ENCODE peak calls at places on chromosomes 11 and 22, in seven cellular contexts. L is head of caudate nucleus; C is mucosa of descending colon; D is BJ; Z is activated CD8-positive, alpha-beta memory T cell treated with anti-CD3 and anti-CD28 coated beads, Interleukin-2, amount 50 U/mL, for 4 hours; O is amniotic stem cell; T is stimulated activated CD4-positive, alpha-beta T cell treated with anti-CD3 and anti-CD28 coated beads, Interleukin-2, amount 100 ng/mL, for 48 hours. Y is an unnamed sample.

GRCh38 chr11:2378527-2379210 is 1.6 kb downstream of the CD81 start:
- DNase-seq in C (peak; percentile 62), O (no peak), T (no peak), D (no peak), L (no peak), Z (no peak), Y (no peak)

GRCh38 chr11:122882189-122882808 is at the start of gene JHY:
- DNase-seq in Z (no peak), T (no peak), D (no peak), C (no peak), L (no peak), O (no peak), Y (no peak)

GRCh38 chr22:37560682-37561208 is 465 bp downstream of the CDC42EP1 start:
- DNase-seq in D (no peak), Z (no peak), L (no peak), C (no peak), O (no peak), T (no peak), Y (no peak)

GRCh38 chr11:12897867-12898266 is 111.2 kb upstream of the RASSF10 start:
- DNase-seq in O (no peak), T (no peak), C (no peak), Z (no peak), D (no peak), L (no peak), Y (no peak)

GRCh38 chr22:24994070-24994763 is 41.7 kb downstream of the KIAA1671 start:
- DNase-seq in D (no peak), Z (no peak), C (peak; percentile 89), T (peak; percentile 30), O (no peak), L (no peak), Y (no peak)

GRCh38 chr11:134837166-134837886 is 425.3 kb upstream of the B3GAT1 start:
- DNase-seq in O (no peak), L (no peak), C (no peak), T (no peak), D (no peak), Z (no peak), Y (no peak)

GRCh38 chr11:60625262-60625661 is 74.2 kb upstream of the MS4A8 start:
- DNase-seq in T (no peak), L (no peak), C (no peak), Z (no peak), O (peak; percentile 5), D (peak; percentile 9), Y (peak; percentile 4)

GRCh38 chr11:86132667-86133310 is 63.9 kb upstream of the PICALM start:
- DNase-seq in Z (no peak), O (no peak), L (no peak), D (no peak), C (no peak), T (no peak), Y (no peak)

GRCh38 chr22:37994049-37994448 is 9.7 kb upstream of the SOX10 start:
- DNase-seq in D (no peak), C (no peak), T (no peak), L (no peak), Z (no peak), O (no peak), Y (no peak)

GRCh38 chr11:2265396-2265795 is 5.0 kb downstream of the ASCL2 start:
- DNase-seq in D (no peak), L (no peak), C (peak; percentile 58), Z (no peak), T (no peak), O (no peak), Y (no peak)

GRCh38 chr22:24200616-24201212 is 19.4 kb downstream of the SUSD2 start:
- DNase-seq in D (no peak), L (no peak), T (no peak), C (no peak), Z (no peak), O (no peak), Y (peak; percentile 17)

GRCh38 chr11:131754671-131755070 is 384.3 kb downstream of the NTM start:
- DNase-seq in D (no peak), C (no peak), T (no peak), L (no peak), O (no peak), Z (no peak), Y (no peak)

GRCh38 chr11:70078796-70079616 is 889 bp downstream of the ANO1 start:
- DNase-seq in L (no peak), C (no peak), D (no peak), O (no peak), T (no peak), Z (no peak), Y (no peak)

GRCh38 chr11:62921573-62922188 is 518 bp upstream of the CHRM1 start:
- DNase-seq in Z (no peak), D (no peak), C (no peak), O (no peak), L (peak; percentile 62), T (no peak), Y (no peak)

GRCh38 chr11:34300571-34301295 is 57.1 kb downstream of the ABTB2 start:
- DNase-seq in C (no peak), Z (no peak), T (no peak), L (no peak), D (no peak), O (no peak), Y (no peak)

GRCh38 chr11:103528046-103528445 is 418.8 kb downstream of the DYNC2H1 start:
- DNase-seq in C (no peak), L (no peak), D (no peak), Z (no peak), T (no peak), O (no peak), Y (no peak)

GRCh38 chr11:107792049-107792443 is 66.5 kb downstream of the SLC35F2 start:
- DNase-seq in L (no peak), Z (no peak), D (no peak), O (no peak), C (no peak), T (no peak), Y (no peak)

GRCh38 chr22:39932918-39933649 is 27.1 kb upstream of the TMA7B start:
- DNase-seq in O (no peak), L (no peak), D (no peak), T (peak; percentile 54), Z (peak; percentile 53), C (no peak), Y (no peak)

GRCh38 chr11:69965821-69966582 is 112.1 kb upstream of the ANO1 start:
- DNase-seq in L (no peak), T (no peak), O (no peak), Z (no peak), C (no peak), D (no peak), Y (no peak)

GRCh38 chr11:72721689-72722049 is 30.5 kb downstream of the ARAP1 start:
- DNase-seq in D (no peak), O (no peak), Z (peak; percentile 44), T (no peak), C (peak; percentile 71), L (no peak), Y (no peak)

GRCh38 chr11:73154178-73154577 is 12.1 kb upstream of the FCHSD2 start:
- DNase-seq in C (no peak), Z (no peak), O (no peak), D (no peak), T (no peak), L (peak; percentile 28), Y (no peak)

GRCh38 chr11:2586793-2587131 is 113.0 kb downstream of the KCNQ1OT1 start:
- DNase-seq in D (no peak), L (no peak), C (no peak), T (no peak), Z (no peak), O (no peak), Y (no peak)

GRCh38 chr22:45402466-45402865 is 10.9 kb downstream of the SMC1B start:
- DNase-seq in L (no peak), Z (no peak), C (no peak), O (no peak), T (no peak), D (no peak), Y (no peak)

GRCh38 chr11:47185305-47186075 is 744 bp downstream of the PACSIN3 start:
- DNase-seq in T (no peak), C (no peak), O (no peak), D (no peak), L (no peak), Z (no peak), Y (no peak)

GRCh38 chr11:44407211-44407996 is 97.5 kb upstream of the ALX4 start:
- DNase-seq in C (no peak), D (no peak), Z (no peak), O (no peak), T (no peak), L (no peak), Y (no peak)

GRCh38 chr11:24093410-24093809 is 403.4 kb upstream of the LUZP2 start:
- DNase-seq in D (no peak), Z (no peak), C (no peak), L (no peak), T (no peak), O (no peak), Y (no peak)

GRCh38 chr11:112157274-112157766 is 6.6 kb downstream of the IL18 start:
- DNase-seq in T (no peak), O (peak; percentile 96), C (no peak), D (peak; percentile 99), L (no peak), Z (no peak), Y (peak; percentile 99)

GRCh38 chr11:19905280-19905853 is 192.7 kb downstream of the NAV2 start:
- DNase-seq in O (peak; percentile 47), D (no peak), C (no peak), L (no peak), T (no peak), Z (no peak), Y (peak; percentile 31)

GRCh38 chr11:27353593-27354358 is 9.2 kb downstream of the CCDC34 start:
- DNase-seq in C (no peak), D (no peak), L (no peak), T (no peak), O (no peak), Z (no peak), Y (no peak)

GRCh38 chr22:46696614-46697013 is 41.4 kb downstream of the CERK start:
- DNase-seq in D (no peak), C (peak; percentile 21), Z (no peak), L (no peak), T (no peak), O (no peak), Y (no peak)